ENCODE peak calls at places on chromosome 2, in four cellular contexts. One of them, this sample, is unnamed.

GRCh38 chr2:207503234-207503633 is 26.5 kb upstream of the CREB1 start:
- DNase-seq in right lobe of liver: no peak
- DNase-seq in psoas muscle: peak; percentile 56
- DNase-seq in lower lobe of right lung: peak; percentile 52
- DNase-seq in this sample: peak; percentile 58

GRCh38 chr2:151339168-151339567 is 18.2 kb upstream of the TNFAIP6 start:
- DNase-seq in right lobe of liver: no peak
- DNase-seq in psoas muscle: no peak
- DNase-seq in lower lobe of right lung: no peak
- DNase-seq in this sample: no peak

GRCh38 chr2:85288244-85288725 is 39.5 kb downstream of the TGOLN2 start:
- DNase-seq in right lobe of liver: no peak
- DNase-seq in psoas muscle: peak; percentile 1
- DNase-seq in lower lobe of right lung: no peak
- DNase-seq in this sample: no peak

GRCh38 chr2:134623796-134624195 is 95.0 kb downstream of the TMEM163 start:
- DNase-seq in right lobe of liver: no peak
- DNase-seq in psoas muscle: no peak
- DNase-seq in lower lobe of right lung: no peak
- DNase-seq in this sample: no peak

GRCh38 chr2:99635710-99636431 is 146.1 kb upstream of the REV1 start:
- DNase-seq in right lobe of liver: no peak
- DNase-seq in psoas muscle: peak; percentile 90
- DNase-seq in lower lobe of right lung: no peak
- DNase-seq in this sample: peak; percentile 91

GRCh38 chr2:12918138-12918840 is 201.6 kb downstream of the TRIB2 start:
- DNase-seq in right lobe of liver: no peak
- DNase-seq in psoas muscle: no peak
- DNase-seq in lower lobe of right lung: no peak
- DNase-seq in this sample: no peak

GRCh38 chr2:160836755-160837154 is 323.5 kb upstream of the TANK start:
- DNase-seq in right lobe of liver: no peak
- DNase-seq in psoas muscle: no peak
- DNase-seq in lower lobe of right lung: no peak
- DNase-seq in this sample: no peak

GRCh38 chr2:148615446-148615845 is 29.1 kb upstream of the EPC2 start:
- DNase-seq in right lobe of liver: no peak
- DNase-seq in psoas muscle: no peak
- DNase-seq in lower lobe of right lung: no peak
- DNase-seq in this sample: no peak

GRCh38 chr2:225488743-225489142 is 89.2 kb downstream of the NYAP2 start:
- DNase-seq in right lobe of liver: no peak
- DNase-seq in psoas muscle: no peak
- DNase-seq in lower lobe of right lung: no peak
- DNase-seq in this sample: no peak

GRCh38 chr2:133218204-133218603 is 350.1 kb downstream of the NCKAP5 start:
- DNase-seq in right lobe of liver: no peak
- DNase-seq in psoas muscle: no peak
- DNase-seq in lower lobe of right lung: no peak
- DNase-seq in this sample: no peak

GRCh38 chr2:149040451-149040850 is 2.0 kb downstream of the LYPD6B start:
- DNase-seq in right lobe of liver: no peak
- DNase-seq in psoas muscle: no peak
- DNase-seq in lower lobe of right lung: no peak
- DNase-seq in this sample: no peak

GRCh38 chr2:240195316-240195861 is 54.9 kb upstream of the OTOS start:
- DNase-seq in right lobe of liver: no peak
- DNase-seq in psoas muscle: peak; percentile 40
- DNase-seq in lower lobe of right lung: no peak
- DNase-seq in this sample: no peak

GRCh38 chr2:38925982-38926381 is 36.3 kb downstream of the ARHGEF33 start:
- DNase-seq in right lobe of liver: no peak
- DNase-seq in psoas muscle: no peak
- DNase-seq in lower lobe of right lung: no peak
- DNase-seq in this sample: no peak

GRCh38 chr2:163191372-163191771 is 352.8 kb upstream of the KCNH7 start:
- DNase-seq in right lobe of liver: no peak
- DNase-seq in psoas muscle: no peak
- DNase-seq in lower lobe of right lung: no peak
- DNase-seq in this sample: no peak

GRCh38 chr2:230903251-230904150 is 21.5 kb downstream of the GPR55 start:
- DNase-seq in right lobe of liver: peak; percentile 22
- DNase-seq in psoas muscle: no peak
- DNase-seq in lower lobe of right lung: no peak
- DNase-seq in this sample: no peak

GRCh38 chr2:56448999-56449431 is 265.2 kb downstream of the CCDC85A start:
- DNase-seq in right lobe of liver: peak; percentile 78
- DNase-seq in psoas muscle: no peak
- DNase-seq in lower lobe of right lung: peak; percentile 64
- DNase-seq in this sample: no peak

GRCh38 chr2:10452334-10452733 is 4.2 kb upstream of the ODC1 start:
- DNase-seq in right lobe of liver: peak; percentile 88
- DNase-seq in psoas muscle: no peak
- DNase-seq in lower lobe of right lung: peak; percentile 83
- DNase-seq in this sample: no peak

GRCh38 chr2:234251326-234252271 is 201.1 kb downstream of the SPP2 start:
- DNase-seq in right lobe of liver: no peak
- DNase-seq in psoas muscle: no peak
- DNase-seq in lower lobe of right lung: no peak
- DNase-seq in this sample: no peak

GRCh38 chr2:191612496-191612895 is 65.4 kb upstream of the NABP1 start:
- DNase-seq in right lobe of liver: no peak
- DNase-seq in psoas muscle: no peak
- DNase-seq in lower lobe of right lung: no peak
- DNase-seq in this sample: no peak

GRCh38 chr2:62785216-62785615 is 79.7 kb downstream of the EHBP1 start:
- DNase-seq in right lobe of liver: no peak
- DNase-seq in psoas muscle: no peak
- DNase-seq in lower lobe of right lung: no peak
- DNase-seq in this sample: no peak

GRCh38 chr2:28155627-28156026 is 237.0 kb upstream of the FOSL2 start:
- DNase-seq in right lobe of liver: no peak
- DNase-seq in psoas muscle: no peak
- DNase-seq in lower lobe of right lung: no peak
- DNase-seq in this sample: no peak

GRCh38 chr2:202700075-202700901 is 65.5 kb downstream of the FAM117B start:
- DNase-seq in right lobe of liver: no peak
- DNase-seq in psoas muscle: no peak
- DNase-seq in lower lobe of right lung: no peak
- DNase-seq in this sample: no peak

GRCh38 chr2:207796585-207797350 is 27.1 kb upstream of the FZD5 start:
- DNase-seq in right lobe of liver: no peak
- DNase-seq in psoas muscle: peak; percentile 50
- DNase-seq in lower lobe of right lung: peak; percentile 82
- DNase-seq in this sample: no peak

GRCh38 chr2:8676191-8676914 is 5.5 kb upstream of the ID2 start:
- DNase-seq in right lobe of liver: peak; percentile 97
- DNase-seq in psoas muscle: peak; percentile 90
- DNase-seq in lower lobe of right lung: peak; percentile 85
- DNase-seq in this sample: peak; percentile 92

GRCh38 chr2:29309090-29310054 is 194.2 kb downstream of the CLIP4 start:
- DNase-seq in right lobe of liver: no peak
- DNase-seq in psoas muscle: no peak
- DNase-seq in lower lobe of right lung: no peak
- DNase-seq in this sample: no peak

GRCh38 chr2:45128580-45128997 is 119.3 kb upstream of the SIX2 start:
- DNase-seq in right lobe of liver: no peak
- DNase-seq in psoas muscle: peak; percentile 59
- DNase-seq in lower lobe of right lung: no peak
- DNase-seq in this sample: peak; percentile 29

GRCh38 chr2:24333019-24333540 is 27.3 kb downstream of the ITSN2 start:
- DNase-seq in right lobe of liver: no peak
- DNase-seq in psoas muscle: no peak
- DNase-seq in lower lobe of right lung: no peak
- DNase-seq in this sample: no peak

GRCh38 chr2:30934071-30934470 is 126.8 kb upstream of the CAPN13 start:
- DNase-seq in right lobe of liver: no peak
- DNase-seq in psoas muscle: no peak
- DNase-seq in lower lobe of right lung: no peak
- DNase-seq in this sample: no peak

GRCh38 chr2:211447545-211447944 is 891.1 kb downstream of the CPS1 start:
- DNase-seq in right lobe of liver: no peak
- DNase-seq in psoas muscle: no peak
- DNase-seq in lower lobe of right lung: no peak
- DNase-seq in this sample: no peak

GRCh38 chr2:69589973-69590652 is 53.4 kb downstream of the AAK1 start:
- DNase-seq in right lobe of liver: no peak
- DNase-seq in psoas muscle: no peak
- DNase-seq in lower lobe of right lung: no peak
- DNase-seq in this sample: peak; percentile 50

GRCh38 chr2:102245266-102246151 is 58.7 kb downstream of the IL1RL2 start:
- DNase-seq in right lobe of liver: no peak
- DNase-seq in psoas muscle: peak; percentile 55
- DNase-seq in lower lobe of right lung: no peak
- DNase-seq in this sample: peak; percentile 55

GRCh38 chr2:239781461-239781860 is 243.7 kb downstream of the NDUFA10 start:
- DNase-seq in right lobe of liver: peak; percentile 4
- DNase-seq in psoas muscle: no peak
- DNase-seq in lower lobe of right lung: no peak
- DNase-seq in this sample: peak; percentile 9

GRCh38 chr2:111055735-111056134 is 65.0 kb upstream of the BCL2L11 start:
- DNase-seq in right lobe of liver: no peak
- DNase-seq in psoas muscle: no peak
- DNase-seq in lower lobe of right lung: no peak
- DNase-seq in this sample: no peak

DNA sequence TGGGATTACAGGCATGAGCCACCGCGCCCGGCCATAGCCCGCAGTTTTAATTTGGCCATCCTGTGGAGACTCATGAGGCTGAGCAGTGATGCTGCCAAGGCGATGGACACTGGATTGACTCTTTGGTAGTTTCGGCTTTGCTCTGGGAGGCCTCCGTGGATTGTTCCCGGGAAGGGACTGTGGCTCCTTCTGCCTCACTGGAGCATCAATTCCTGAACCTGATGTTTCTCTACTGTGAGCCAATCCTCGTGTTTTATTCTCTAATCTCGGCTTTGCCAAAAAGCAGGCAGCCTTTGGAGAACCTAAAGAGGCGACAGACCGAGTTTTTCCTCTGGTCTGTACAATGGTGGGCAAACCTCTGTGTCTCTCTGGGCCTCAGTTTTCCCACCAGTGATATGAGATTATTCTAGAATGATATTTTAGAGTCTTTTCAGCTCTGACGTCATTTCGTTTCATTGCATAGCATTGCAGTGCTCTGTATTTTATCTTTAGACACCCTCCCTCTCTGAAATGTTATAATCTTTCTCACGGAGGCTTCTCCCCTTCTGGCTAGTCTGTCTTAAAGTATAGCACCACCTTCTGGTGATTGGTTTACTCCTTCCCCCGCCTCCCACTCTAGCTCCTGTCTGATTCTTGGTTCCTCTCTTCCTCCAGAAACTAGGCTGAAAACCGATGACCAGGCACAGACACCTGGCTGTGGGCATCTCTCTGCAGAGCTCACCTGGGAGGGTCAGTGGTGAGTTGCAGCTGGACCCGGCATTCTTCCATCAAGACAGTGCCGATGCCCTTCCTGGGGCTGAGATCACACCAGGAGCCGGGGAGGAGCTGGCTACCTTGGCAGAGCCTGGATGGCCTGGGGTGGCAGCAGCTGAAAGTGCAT is 341.3 kb downstream of the MYCN start:
- DNase-seq in right lobe of liver: no peak
- DNase-seq in psoas muscle: no peak
- DNase-seq in lower lobe of right lung: no peak
- DNase-seq in this sample: no peak
- TF ChIP-seq CTCF in right lobe of liver: peak; percentile 47
- TF ChIP-seq CTCF in psoas muscle: peak; percentile 48
- TF ChIP-seq CTCF in lower lobe of right lung: peak; percentile 49
- TF ChIP-seq CTCF in this sample: peak; percentile 48

GRCh38 chr2:150222317-150222716 is 265.1 kb downstream of the RND3 start:
- DNase-seq in right lobe of liver: no peak
- DNase-seq in psoas muscle: no peak
- DNase-seq in lower lobe of right lung: no peak
- DNase-seq in this sample: no peak
- H3K27ac ChIP-seq in right lobe of liver: no peak overlapping the region
- H3K27ac ChIP-seq in psoas muscle: no peak overlapping the region
- H3K27ac ChIP-seq in lower lobe of right lung: no peak overlapping the region
- H3K27ac ChIP-seq in this sample: no peak overlapping the region

GRCh38 chr2:43391877-43392214 is 165.4 kb upstream of the ZFP36L2 start:
- DNase-seq in right lobe of liver: no peak
- DNase-seq in psoas muscle: no peak
- DNase-seq in lower lobe of right lung: no peak
- DNase-seq in this sample: no peak
- H3K4me1 ChIP-seq in right lobe of liver: peaks cover 20% of the 10 kb centered on the region
- H3K4me1 ChIP-seq in psoas muscle: peaks cover 34% of the 10 kb centered on the region
- H3K4me1 ChIP-seq in lower lobe of right lung: peaks cover 28% of the 10 kb centered on the region
- H3K4me1 ChIP-seq in this sample: peaks cover 15% of the 10 kb centered on the region

GRCh38 chr2:197873293-197873701 is 68.9 kb downstream of the PLCL1 start:
- DNase-seq in right lobe of liver: no peak
- DNase-seq in psoas muscle: no peak
- DNase-seq in lower lobe of right lung: no peak
- DNase-seq in this sample: no peak
- TF ChIP-seq CTCF in right lobe of liver: no peak
- TF ChIP-seq CTCF in psoas muscle: no peak
- TF ChIP-seq CTCF in lower lobe of right lung: no peak
- TF ChIP-seq CTCF in this sample: no peak

GRCh38 chr2:121110924-121111323 is 174.1 kb downstream of the TFCP2L1 start:
- DNase-seq in right lobe of liver: no peak
- DNase-seq in psoas muscle: no peak
- DNase-seq in lower lobe of right lung: no peak
- DNase-seq in this sample: no peak
- H3K27ac ChIP-seq in right lobe of liver: no peak overlapping the region
- H3K27ac ChIP-seq in psoas muscle: no peak overlapping the region
- H3K27ac ChIP-seq in lower lobe of right lung: no peak overlapping the region
- H3K27ac ChIP-seq in this sample: no peak overlapping the region

DNA sequence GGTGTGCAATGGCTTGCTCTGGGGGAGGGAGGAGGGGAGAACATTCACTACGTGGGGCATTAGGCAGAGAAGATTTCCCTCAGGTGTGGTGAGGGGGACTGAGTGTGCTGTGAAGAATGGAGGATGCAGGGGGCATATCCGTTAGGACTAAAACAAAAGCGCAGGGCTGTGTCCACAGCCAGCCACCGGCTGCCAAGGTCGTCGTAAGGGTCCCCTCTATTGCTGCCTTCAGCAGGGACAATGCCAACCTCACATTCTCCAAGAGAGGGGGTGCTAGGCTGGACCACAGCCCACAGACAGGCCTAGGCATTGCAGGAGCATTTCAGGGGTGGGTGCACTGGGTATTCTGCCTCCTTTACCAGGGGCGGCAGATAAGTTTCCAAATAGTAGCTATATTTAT is 74.7 kb upstream of the OTOF start:
- DNase-seq in right lobe of liver: no peak
- DNase-seq in psoas muscle: no peak
- DNase-seq in lower lobe of right lung: no peak
- DNase-seq in this sample: no peak
- H3K4me1 ChIP-seq in right lobe of liver: no peaks in the 10 kb centered on the region
- H3K4me1 ChIP-seq in psoas muscle: no peaks in the 10 kb centered on the region
- H3K4me1 ChIP-seq in lower lobe of right lung: no peaks in the 10 kb centered on the region
- H3K4me1 ChIP-seq in this sample: no peaks in the 10 kb centered on the region

This sample was measured in heart left ventricle.